ENCODE peak calls at places on chromosomes 13 and 19, in six cellular contexts. One of them, this sample, is unnamed.
A peak's percentile ranks its signal among the peaks of the same experiment; 100 is the strongest.

GRCh38 chr13:21364357-21364756 is 94.7 kb downstream of the ZDHHC20 start:
- DNase-seq in ascending aorta: no peak
- DNase-seq in heart right ventricle: no peak
- DNase-seq in dorsolateral prefrontal cortex: no peak
- DNase-seq in left ventricle myocardium inferior: no peak
- DNase-seq in mammary epithelial cell: no peak
- DNase-seq in this sample: no peak

GRCh38 chr19:42277821-42278809 is 9.1 kb downstream of the CIC start:
- DNase-seq in ascending aorta: no peak
- DNase-seq in mammary epithelial cell: peak; percentile 69
- DNase-seq in heart right ventricle: no peak
- DNase-seq in left ventricle myocardium inferior: no peak
- DNase-seq in dorsolateral prefrontal cortex: no peak
- DNase-seq in this sample: no peak

GRCh38 chr19:42816901-42817300 is 51.4 kb upstream of the PSG8 start:
- DNase-seq in mammary epithelial cell: no peak
- DNase-seq in left ventricle myocardium inferior: no peak
- DNase-seq in ascending aorta: no peak
- DNase-seq in dorsolateral prefrontal cortex: no peak
- DNase-seq in heart right ventricle: no peak
- DNase-seq in this sample: no peak

GRCh38 chr13:99970761-99971575 is 599 bp downstream of the ZIC5 start:
- DNase-seq in dorsolateral prefrontal cortex: no peak
- DNase-seq in left ventricle myocardium inferior: no peak
- DNase-seq in mammary epithelial cell: no peak
- DNase-seq in heart right ventricle: no peak
- DNase-seq in ascending aorta: no peak
- DNase-seq in this sample: peak; percentile 87

GRCh38 chr13:112144616-112145220 is 77.8 kb downstream of the SOX1 start:
- DNase-seq in heart right ventricle: no peak
- DNase-seq in left ventricle myocardium inferior: no peak
- DNase-seq in mammary epithelial cell: no peak
- DNase-seq in ascending aorta: no peak
- DNase-seq in dorsolateral prefrontal cortex: no peak
- DNase-seq in this sample: no peak

GRCh38 chr13:30037766-30038165 is 187.3 kb upstream of the UBL3 start:
- DNase-seq in dorsolateral prefrontal cortex: no peak
- DNase-seq in left ventricle myocardium inferior: no peak
- DNase-seq in ascending aorta: no peak
- DNase-seq in mammary epithelial cell: no peak
- DNase-seq in heart right ventricle: no peak
- DNase-seq in this sample: no peak

GRCh38 chr19:31356587-31357314 is 7.5 kb upstream of the TSHZ3 start:
- DNase-seq in mammary epithelial cell: no peak
- DNase-seq in left ventricle myocardium inferior: peak; percentile 34
- DNase-seq in ascending aorta: no peak
- DNase-seq in dorsolateral prefrontal cortex: no peak
- DNase-seq in heart right ventricle: peak; percentile 51
- DNase-seq in this sample: peak; percentile 75

GRCh38 chr13:75395901-75396300 is 86.1 kb downstream of the TBC1D4 start:
- DNase-seq in left ventricle myocardium inferior: no peak
- DNase-seq in ascending aorta: no peak
- DNase-seq in dorsolateral prefrontal cortex: no peak
- DNase-seq in mammary epithelial cell: no peak
- DNase-seq in heart right ventricle: no peak
- DNase-seq in this sample: no peak

GRCh38 chr13:51275101-51275500 is 52.9 kb downstream of the FAM124A start:
- DNase-seq in mammary epithelial cell: no peak
- DNase-seq in heart right ventricle: no peak
- DNase-seq in ascending aorta: no peak
- DNase-seq in left ventricle myocardium inferior: no peak
- DNase-seq in dorsolateral prefrontal cortex: peak; percentile 61
- DNase-seq in this sample: no peak

GRCh38 chr19:43956827-43957226 is 5.8 kb downstream of the ZNF221 start:
- DNase-seq in dorsolateral prefrontal cortex: no peak
- DNase-seq in ascending aorta: no peak
- DNase-seq in mammary epithelial cell: no peak
- DNase-seq in heart right ventricle: no peak
- DNase-seq in left ventricle myocardium inferior: no peak
- DNase-seq in this sample: no peak

GRCh38 chr13:25490236-25490635 is 118.5 kb downstream of the ATP8A2 start:
- DNase-seq in heart right ventricle: no peak
- DNase-seq in mammary epithelial cell: no peak
- DNase-seq in dorsolateral prefrontal cortex: peak; percentile 49
- DNase-seq in ascending aorta: no peak
- DNase-seq in left ventricle myocardium inferior: no peak
- DNase-seq in this sample: no peak

GRCh38 chr13:30186644-30187431 is 120.5 kb downstream of the KATNAL1 start:
- DNase-seq in ascending aorta: no peak
- DNase-seq in heart right ventricle: no peak
- DNase-seq in mammary epithelial cell: no peak
- DNase-seq in left ventricle myocardium inferior: no peak
- DNase-seq in dorsolateral prefrontal cortex: no peak
- DNase-seq in this sample: peak; percentile 15

GRCh38 chr13:40764587-40765403 is 6.2 kb downstream of the MRPS31 start:
- DNase-seq in mammary epithelial cell: peak; percentile 40
- DNase-seq in left ventricle myocardium inferior: no peak
- DNase-seq in dorsolateral prefrontal cortex: no peak
- DNase-seq in ascending aorta: no peak
- DNase-seq in heart right ventricle: no peak
- DNase-seq in this sample: no peak

GRCh38 chr13:34035676-34036325 is 217.9 kb downstream of the RFC3 start:
- DNase-seq in ascending aorta: no peak
- DNase-seq in mammary epithelial cell: peak; percentile 86
- DNase-seq in left ventricle myocardium inferior: no peak
- DNase-seq in dorsolateral prefrontal cortex: no peak
- DNase-seq in heart right ventricle: no peak
- DNase-seq in this sample: no peak

GRCh38 chr13:71754407-71754974 is 112.5 kb downstream of the DACH1 start:
- DNase-seq in dorsolateral prefrontal cortex: no peak
- DNase-seq in left ventricle myocardium inferior: no peak
- DNase-seq in heart right ventricle: no peak
- DNase-seq in mammary epithelial cell: no peak
- DNase-seq in ascending aorta: no peak
- DNase-seq in this sample: no peak

GRCh38 chr13:77036294-77036693 is 9.3 kb upstream of the FBXL3 start:
- DNase-seq in ascending aorta: no peak
- DNase-seq in left ventricle myocardium inferior: no peak
- DNase-seq in mammary epithelial cell: no peak
- DNase-seq in dorsolateral prefrontal cortex: no peak
- DNase-seq in heart right ventricle: no peak
- DNase-seq in this sample: no peak

GRCh38 chr19:13038306-13039210 is 43.3 kb downstream of the NFIX start:
- DNase-seq in heart right ventricle: no peak
- DNase-seq in left ventricle myocardium inferior: no peak
- DNase-seq in mammary epithelial cell: no peak
- DNase-seq in dorsolateral prefrontal cortex: no peak
- DNase-seq in ascending aorta: no peak
- DNase-seq in this sample: no peak
- H3K27ac ChIP-seq in heart right ventricle: peak overlapping the region; percentile 79
- H3K27ac ChIP-seq in left ventricle myocardium inferior: peak overlapping the region; percentile 94
- H3K27ac ChIP-seq in mammary epithelial cell: peak overlapping the region; percentile 97
- H3K27ac ChIP-seq in dorsolateral prefrontal cortex: peak overlapping the region; percentile 75
- H3K27ac ChIP-seq in ascending aorta: peak overlapping the region; percentile 95
- H3K27ac ChIP-seq in this sample: no peak overlapping the region

GRCh38 chr19:3060852-3061182 is 1.5 kb downstream of the TLE5 start:
- DNase-seq in dorsolateral prefrontal cortex: no peak
- DNase-seq in heart right ventricle: no peak
- DNase-seq in ascending aorta: no peak
- DNase-seq in left ventricle myocardium inferior: no peak
- DNase-seq in mammary epithelial cell: no peak
- DNase-seq in this sample: no peak
- H3K27ac ChIP-seq in dorsolateral prefrontal cortex: peak overlapping the region; percentile 92
- H3K27ac ChIP-seq in heart right ventricle: peak overlapping the region; percentile 100
- H3K27ac ChIP-seq in ascending aorta: peak overlapping the region; percentile 87
- H3K27ac ChIP-seq in left ventricle myocardium inferior: peak overlapping the region; percentile 97
- H3K27ac ChIP-seq in mammary epithelial cell: peak overlapping the region; percentile 22
- H3K27ac ChIP-seq in this sample: no peak overlapping the region

DNA sequence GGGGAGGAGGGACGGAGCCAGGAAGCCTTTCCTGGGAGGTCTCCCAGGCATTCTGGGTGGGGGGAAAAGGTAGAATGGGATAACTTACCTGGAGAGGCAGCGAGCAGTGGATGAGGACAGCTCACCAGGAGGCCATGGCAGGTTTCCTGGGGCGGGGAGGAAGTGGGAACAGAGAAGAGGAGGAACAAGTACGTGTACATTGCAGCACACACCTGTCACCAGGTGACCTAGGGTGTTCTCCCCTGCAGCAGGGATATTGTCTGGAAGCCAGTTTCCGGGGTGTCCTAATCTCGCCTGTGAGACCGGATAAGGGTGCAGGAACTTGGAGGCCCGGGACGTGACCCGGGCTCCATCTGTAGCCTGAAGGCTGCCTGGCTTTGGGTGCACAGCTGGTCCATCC is at the start of gene FUT3:
- DNase-seq in heart right ventricle: no peak
- DNase-seq in ascending aorta: no peak
- DNase-seq in mammary epithelial cell: no peak
- DNase-seq in left ventricle myocardium inferior: no peak
- DNase-seq in dorsolateral prefrontal cortex: no peak
- DNase-seq in this sample: no peak
- H3K27ac ChIP-seq in heart right ventricle: no peak within 1 kb of the TSS
- H3K27ac ChIP-seq in ascending aorta: no peak within 1 kb of the TSS
- H3K27ac ChIP-seq in mammary epithelial cell: no peak within 1 kb of the TSS
- H3K27ac ChIP-seq in left ventricle myocardium inferior: no peak within 1 kb of the TSS
- H3K27ac ChIP-seq in dorsolateral prefrontal cortex: no peak within 1 kb of the TSS
- H3K27ac ChIP-seq in this sample: no peak within 1 kb of the TSS

GRCh38 chr19:19461306-19461670 is 54.1 kb downstream of the TSSK6 start:
- DNase-seq in mammary epithelial cell: no peak
- DNase-seq in left ventricle myocardium inferior: no peak
- DNase-seq in heart right ventricle: no peak
- DNase-seq in ascending aorta: no peak
- DNase-seq in dorsolateral prefrontal cortex: no peak
- DNase-seq in this sample: no peak
- H3K27ac ChIP-seq in mammary epithelial cell: no peak overlapping the region
- H3K27ac ChIP-seq in left ventricle myocardium inferior: peak overlapping the region; percentile 68
- H3K27ac ChIP-seq in heart right ventricle: peak overlapping the region; percentile 75
- H3K27ac ChIP-seq in ascending aorta: peak overlapping the region; percentile 63
- H3K27ac ChIP-seq in dorsolateral prefrontal cortex: no peak overlapping the region
- H3K27ac ChIP-seq in this sample: peak overlapping the region; percentile 23

DNA sequence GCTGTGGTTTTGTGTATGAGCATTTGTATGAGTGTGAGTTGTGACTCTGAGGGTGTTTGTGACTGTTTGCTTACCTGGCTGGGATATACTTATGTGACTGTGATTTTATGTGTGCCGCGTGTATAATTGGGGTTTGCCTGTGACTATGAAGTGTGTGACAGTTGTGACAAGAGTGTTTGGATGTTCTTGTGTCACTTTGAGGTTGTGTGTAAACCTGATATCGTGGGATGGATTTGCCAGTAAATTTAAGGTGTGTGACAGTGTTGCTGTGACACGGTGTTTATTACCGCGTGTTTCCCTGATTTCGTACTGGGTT is 442 bp downstream of the ZNF420 start:
- DNase-seq in mammary epithelial cell: no peak
- DNase-seq in dorsolateral prefrontal cortex: no peak
- DNase-seq in left ventricle myocardium inferior: no peak
- DNase-seq in ascending aorta: no peak
- DNase-seq in heart right ventricle: no peak
- DNase-seq in this sample: no peak
- H3K27ac ChIP-seq in mammary epithelial cell: peak overlapping the region; percentile 38
- H3K27ac ChIP-seq in dorsolateral prefrontal cortex: peak overlapping the region; percentile 21
- H3K27ac ChIP-seq in left ventricle myocardium inferior: peak overlapping the region; percentile 90
- H3K27ac ChIP-seq in ascending aorta: peak overlapping the region; percentile 91
- H3K27ac ChIP-seq in heart right ventricle: peak overlapping the region; percentile 84
- H3K27ac ChIP-seq in this sample: no peak overlapping the region

GRCh38 chr19:607301-608154 is 17.8 kb downstream of the HCN2 start:
- DNase-seq in left ventricle myocardium inferior: no peak
- DNase-seq in heart right ventricle: no peak
- DNase-seq in dorsolateral prefrontal cortex: no peak
- DNase-seq in mammary epithelial cell: no peak
- DNase-seq in ascending aorta: no peak
- DNase-seq in this sample: no peak

GRCh38 chr19:608155-609000 is 18.7 kb downstream of the HCN2 start:
- DNase-seq in ascending aorta: no peak
- DNase-seq in left ventricle myocardium inferior: no peak
- DNase-seq in heart right ventricle: no peak
- DNase-seq in mammary epithelial cell: no peak
- DNase-seq in dorsolateral prefrontal cortex: no peak
- DNase-seq in this sample: no peak

GRCh38 chr19:610801-611505 is 21.3 kb downstream of the HCN2 start:
- DNase-seq in mammary epithelial cell: no peak
- DNase-seq in dorsolateral prefrontal cortex: no peak
- DNase-seq in heart right ventricle: peak; percentile 76
- DNase-seq in left ventricle myocardium inferior: peak; percentile 69
- DNase-seq in ascending aorta: no peak
- DNase-seq in this sample: no peak

GRCh38 chr19:610071-610800 is 20.6 kb downstream of the HCN2 start:
- DNase-seq in left ventricle myocardium inferior: no peak
- DNase-seq in mammary epithelial cell: no peak
- DNase-seq in dorsolateral prefrontal cortex: no peak
- DNase-seq in heart right ventricle: no peak
- DNase-seq in ascending aorta: no peak
- DNase-seq in this sample: no peak

GRCh38 chr19:609001-609340 is 19.3 kb downstream of the HCN2 start:
- DNase-seq in heart right ventricle: peak; percentile 62
- DNase-seq in mammary epithelial cell: no peak
- DNase-seq in dorsolateral prefrontal cortex: peak; percentile 86
- DNase-seq in ascending aorta: no peak
- DNase-seq in left ventricle myocardium inferior: peak; percentile 65
- DNase-seq in this sample: no peak
- H3K27ac ChIP-seq in heart right ventricle: no peak overlapping the region
- H3K27ac ChIP-seq in mammary epithelial cell: no peak overlapping the region
- H3K27ac ChIP-seq in dorsolateral prefrontal cortex: peak overlapping the region; percentile 89
- H3K27ac ChIP-seq in ascending aorta: no peak overlapping the region
- H3K27ac ChIP-seq in left ventricle myocardium inferior: peak overlapping the region; percentile 44
- H3K27ac ChIP-seq in this sample: no peak overlapping the region

DNA sequence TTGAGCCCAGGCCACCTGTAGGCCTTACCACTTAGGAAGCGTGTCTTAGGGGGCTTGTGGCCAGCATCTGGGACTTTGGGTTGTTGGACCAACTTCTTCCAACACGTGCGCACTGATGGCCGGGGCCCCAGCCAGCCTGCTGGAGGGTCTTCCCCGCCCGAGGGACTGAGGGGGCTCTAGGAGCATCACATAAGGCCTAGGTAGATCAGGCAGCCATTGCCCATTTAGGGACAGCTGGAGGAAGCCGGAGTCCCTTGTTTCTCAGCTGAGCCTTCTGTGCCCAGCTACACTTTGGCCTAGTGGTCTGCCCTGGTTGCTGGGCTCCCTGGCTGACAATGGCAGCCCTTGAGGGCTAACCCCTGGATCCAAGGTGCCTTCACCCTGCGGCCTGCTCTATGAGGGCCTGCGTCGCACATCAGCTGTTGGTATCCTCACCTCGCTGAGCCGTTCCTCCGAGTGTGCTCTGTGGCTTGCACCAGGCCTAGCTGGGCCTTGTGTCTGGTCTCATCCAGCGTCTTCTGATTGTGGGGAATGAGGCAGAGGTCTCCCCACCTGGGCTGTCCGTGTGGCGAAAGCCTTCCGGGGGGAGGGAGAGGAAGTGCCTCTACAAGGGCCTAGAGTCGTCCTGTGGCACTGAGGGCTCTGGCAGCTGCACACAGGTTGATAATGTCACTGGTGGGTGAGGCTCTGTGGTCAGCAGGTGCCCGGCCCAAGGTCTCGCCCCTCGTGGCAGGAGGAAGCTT is 1.3 kb downstream of the RAB11B start:
- DNase-seq in left ventricle myocardium inferior: no peak
- DNase-seq in heart right ventricle: no peak
- DNase-seq in dorsolateral prefrontal cortex: no peak
- DNase-seq in ascending aorta: no peak
- DNase-seq in mammary epithelial cell: no peak
- DNase-seq in this sample: no peak
- H3K27ac ChIP-seq in left ventricle myocardium inferior: peak overlapping the region; percentile 100
- H3K27ac ChIP-seq in heart right ventricle: peak overlapping the region; percentile 95
- H3K27ac ChIP-seq in dorsolateral prefrontal cortex: peak overlapping the region; percentile 97
- H3K27ac ChIP-seq in ascending aorta: peak overlapping the region; percentile 100
- H3K27ac ChIP-seq in mammary epithelial cell: no peak overlapping the region
- H3K27ac ChIP-seq in this sample: no peak overlapping the region

This sample was measured in neural progenitor cell.